ENCODE peak calls at places on chromosomes 11 and 22, in eight cellular contexts. One of them, this sample, is unnamed.

GRCh38 chr11:37372667-37373066 is 774.6 kb upstream of the RAG2 start:
- DNase-seq in AG09309: no peak
- DNase-seq in hippocampal formation: no peak
- DNase-seq in Kasumi-1: no peak
- DNase-seq in effector memory CD8-positive, alpha-beta T cell: no peak
- DNase-seq in ureter: no peak
- DNase-seq in activated CD4-positive, alpha-beta memory T cell treated with anti-CD3 and anti-CD28 coated beads for 36 hours: no peak
- DNase-seq in astrocyte of the spinal cord: no peak
- DNase-seq in this sample: no peak

GRCh38 chr11:85947431-85948272 is 92.5 kb downstream of the CCDC83 start:
- DNase-seq in hippocampal formation: peak
- DNase-seq in activated CD4-positive, alpha-beta memory T cell treated with anti-CD3 and anti-CD28 coated beads for 36 hours: peak
- DNase-seq in Kasumi-1: peak
- DNase-seq in ureter: no peak
- DNase-seq in effector memory CD8-positive, alpha-beta T cell: no peak
- DNase-seq in AG09309: peak
- DNase-seq in astrocyte of the spinal cord: peak
- DNase-seq in this sample: peak

GRCh38 chr11:73999581-74000306 is 9.1 kb downstream of the UCP3 start:
- DNase-seq in effector memory CD8-positive, alpha-beta T cell: no peak
- DNase-seq in AG09309: no peak
- DNase-seq in ureter: no peak
- DNase-seq in Kasumi-1: no peak
- DNase-seq in activated CD4-positive, alpha-beta memory T cell treated with anti-CD3 and anti-CD28 coated beads for 36 hours: peak
- DNase-seq in astrocyte of the spinal cord: no peak
- DNase-seq in hippocampal formation: no peak
- DNase-seq in this sample: no peak

GRCh38 chr11:12167098-12167999 is 57.0 kb downstream of the MICAL2 start:
- DNase-seq in ureter: peak
- DNase-seq in astrocyte of the spinal cord: peak
- DNase-seq in Kasumi-1: no peak
- DNase-seq in hippocampal formation: no peak
- DNase-seq in activated CD4-positive, alpha-beta memory T cell treated with anti-CD3 and anti-CD28 coated beads for 36 hours: peak
- DNase-seq in effector memory CD8-positive, alpha-beta T cell: no peak
- DNase-seq in AG09309: no peak
- DNase-seq in this sample: peak

GRCh38 chr11:114171257-114172054 is 111.9 kb downstream of the ZBTB16 start:
- DNase-seq in Kasumi-1: no peak
- DNase-seq in activated CD4-positive, alpha-beta memory T cell treated with anti-CD3 and anti-CD28 coated beads for 36 hours: no peak
- DNase-seq in hippocampal formation: no peak
- DNase-seq in AG09309: no peak
- DNase-seq in effector memory CD8-positive, alpha-beta T cell: no peak
- DNase-seq in astrocyte of the spinal cord: no peak
- DNase-seq in ureter: peak
- DNase-seq in this sample: no peak

GRCh38 chr11:119532551-119532950 is 109.6 kb upstream of the THY1 start:
- DNase-seq in hippocampal formation: no peak
- DNase-seq in effector memory CD8-positive, alpha-beta T cell: no peak
- DNase-seq in AG09309: no peak
- DNase-seq in activated CD4-positive, alpha-beta memory T cell treated with anti-CD3 and anti-CD28 coated beads for 36 hours: no peak
- DNase-seq in astrocyte of the spinal cord: no peak
- DNase-seq in Kasumi-1: no peak
- DNase-seq in ureter: no peak
- DNase-seq in this sample: no peak

GRCh38 chr11:75269896-75270295 is 29.3 kb downstream of the TPBGL start:
- DNase-seq in effector memory CD8-positive, alpha-beta T cell: no peak
- DNase-seq in hippocampal formation: no peak
- DNase-seq in ureter: no peak
- DNase-seq in AG09309: no peak
- DNase-seq in activated CD4-positive, alpha-beta memory T cell treated with anti-CD3 and anti-CD28 coated beads for 36 hours: no peak
- DNase-seq in Kasumi-1: no peak
- DNase-seq in astrocyte of the spinal cord: no peak
- DNase-seq in this sample: no peak

GRCh38 chr11:130839950-130840666 is 76.2 kb downstream of the SNX19 start:
- DNase-seq in Kasumi-1: no peak
- DNase-seq in hippocampal formation: no peak
- DNase-seq in effector memory CD8-positive, alpha-beta T cell: no peak
- DNase-seq in ureter: no peak
- DNase-seq in activated CD4-positive, alpha-beta memory T cell treated with anti-CD3 and anti-CD28 coated beads for 36 hours: no peak
- DNase-seq in AG09309: no peak
- DNase-seq in astrocyte of the spinal cord: peak
- DNase-seq in this sample: no peak

GRCh38 chr11:78020248-78020647 is 2.8 kb downstream of the KCTD14 start:
- DNase-seq in effector memory CD8-positive, alpha-beta T cell: no peak
- DNase-seq in astrocyte of the spinal cord: no peak
- DNase-seq in Kasumi-1: no peak
- DNase-seq in activated CD4-positive, alpha-beta memory T cell treated with anti-CD3 and anti-CD28 coated beads for 36 hours: no peak
- DNase-seq in ureter: no peak
- DNase-seq in AG09309: no peak
- DNase-seq in hippocampal formation: no peak
- DNase-seq in this sample: no peak

GRCh38 chr11:30889116-30889765 is 303.1 kb upstream of the MPPED2 start:
- DNase-seq in AG09309: no peak
- DNase-seq in hippocampal formation: no peak
- DNase-seq in ureter: no peak
- DNase-seq in Kasumi-1: no peak
- DNase-seq in astrocyte of the spinal cord: peak
- DNase-seq in effector memory CD8-positive, alpha-beta T cell: no peak
- DNase-seq in activated CD4-positive, alpha-beta memory T cell treated with anti-CD3 and anti-CD28 coated beads for 36 hours: no peak
- DNase-seq in this sample: no peak

GRCh38 chr22:50083462-50084081 is 1.7 kb downstream of the MLC1 start:
- DNase-seq in effector memory CD8-positive, alpha-beta T cell: no peak
- DNase-seq in hippocampal formation: no peak
- DNase-seq in Kasumi-1: no peak
- DNase-seq in activated CD4-positive, alpha-beta memory T cell treated with anti-CD3 and anti-CD28 coated beads for 36 hours: no peak
- DNase-seq in AG09309: no peak
- DNase-seq in ureter: no peak
- DNase-seq in astrocyte of the spinal cord: no peak
- DNase-seq in this sample: no peak

GRCh38 chr11:92152245-92152644 is 72.4 kb upstream of the FAT3 start:
- DNase-seq in activated CD4-positive, alpha-beta memory T cell treated with anti-CD3 and anti-CD28 coated beads for 36 hours: no peak
- DNase-seq in AG09309: no peak
- DNase-seq in hippocampal formation: no peak
- DNase-seq in effector memory CD8-positive, alpha-beta T cell: no peak
- DNase-seq in Kasumi-1: no peak
- DNase-seq in ureter: no peak
- DNase-seq in astrocyte of the spinal cord: no peak
- DNase-seq in this sample: no peak

GRCh38 chr11:125180413-125181305 is 16.1 kb downstream of the PKNOX2 start:
- DNase-seq in astrocyte of the spinal cord: peak
- DNase-seq in AG09309: no peak
- DNase-seq in activated CD4-positive, alpha-beta memory T cell treated with anti-CD3 and anti-CD28 coated beads for 36 hours: no peak
- DNase-seq in Kasumi-1: no peak
- DNase-seq in ureter: no peak
- DNase-seq in hippocampal formation: no peak
- DNase-seq in effector memory CD8-positive, alpha-beta T cell: no peak
- DNase-seq in this sample: no peak

This sample was measured in AG04449.